ENCODE peak calls at places on chromosomes 2 and 18, in eight cellular contexts. W, S, E, K, J, V, F and X are unnamed samples.

GRCh38 chr18:76619342-76620315 is 124.6 kb upstream of the ZNF516 start:
- DNase-seq in W (no peak), S (peak; percentile 59), E (peak; percentile 95), K (no peak), J (peak; percentile 58), V (peak; percentile 75), F (peak; percentile 75), X (no peak)

GRCh38 chr18:22817844-22818243 is 115.3 kb upstream of the RBBP8 start:
- DNase-seq in W (no peak), S (no peak), E (no peak), K (no peak), J (peak; percentile 52), V (no peak), F (no peak), X (no peak)

GRCh38 chr2:140247451-140248205 is 1467.4 kb upstream of the NXPH2 start:
- DNase-seq in W (no peak), S (no peak), E (no peak), K (no peak), J (no peak), V (no peak), F (no peak), X (no peak)

GRCh38 chr2:43731211-43731610 is 42.6 kb upstream of the DYNC2LI1 start:
- DNase-seq in W (no peak), S (no peak), E (no peak), K (no peak), J (no peak), V (no peak), F (no peak), X (no peak)

GRCh38 chr2:71548589-71549485 is 95.5 kb downstream of the DYSF start:
- DNase-seq in W (peak; percentile 86), S (peak; percentile 65), E (peak; percentile 82), K (peak; percentile 81), J (peak; percentile 34), V (peak; percentile 72), F (peak; percentile 76), X (peak; percentile 88)

GRCh38 chr2:61350777-61351176 is 120.1 kb downstream of the USP34 start:
- DNase-seq in W (no peak), S (no peak), E (no peak), K (no peak), J (no peak), V (no peak), F (no peak), X (no peak)

GRCh38 chr2:54329482-54330225 is 73.6 kb upstream of the TSPYL6 start:
- DNase-seq in W (peak; percentile 12), S (no peak), E (no peak), K (no peak), J (peak; percentile 22), V (no peak), F (no peak), X (no peak)

GRCh38 chr18:37396981-37397720 is 168.4 kb downstream of the CELF4 start:
- DNase-seq in W (no peak), S (no peak), E (no peak), K (no peak), J (peak; percentile 7), V (no peak), F (no peak), X (no peak)

GRCh38 chr2:41994177-41994576 is 53.6 kb upstream of the PKDCC start:
- DNase-seq in W (no peak), S (no peak), E (no peak), K (no peak), J (peak; percentile 10), V (no peak), F (no peak), X (no peak)

GRCh38 chr18:63155169-63155852 is 164.3 kb downstream of the BCL2 start:
- DNase-seq in W (peak; percentile 39), S (no peak), E (peak; percentile 72), K (peak; percentile 85), J (no peak), V (peak; percentile 79), F (peak; percentile 62), X (peak; percentile 44)

GRCh38 chr2:111028720-111029119 is 92.0 kb upstream of the BCL2L11 start:
- DNase-seq in W (no peak), S (no peak), E (no peak), K (no peak), J (no peak), V (no peak), F (no peak), X (peak; percentile 16)

GRCh38 chr2:892892-893291 is 57.8 kb upstream of the SNTG2 start:
- DNase-seq in W (no peak), S (no peak), E (no peak), K (no peak), J (no peak), V (no peak), F (no peak), X (no peak)

GRCh38 chr2:167862787-167863186 is 384.6 kb downstream of the STK39 start:
- DNase-seq in W (no peak), S (no peak), E (no peak), K (no peak), J (peak; percentile 28), V (no peak), F (no peak), X (peak; percentile 11)

GRCh38 chr2:23164173-23164572 is 220.8 kb upstream of the KLHL29 start:
- DNase-seq in W (no peak), S (no peak), E (no peak), K (no peak), J (no peak), V (no peak), F (no peak), X (no peak)

GRCh38 chr18:2108581-2108980 is 462.7 kb downstream of the METTL4 start:
- DNase-seq in W (no peak), S (no peak), E (no peak), K (no peak), J (no peak), V (no peak), F (no peak), X (no peak)

GRCh38 chr2:16678964-16679363 is 13.3 kb upstream of the CYRIA start:
- DNase-seq in W (no peak), S (no peak), E (no peak), K (no peak), J (no peak), V (no peak), F (no peak), X (no peak)

GRCh38 chr2:178128836-178129630 is 16.8 kb downstream of the RBM45 start:
- DNase-seq in W (no peak), S (no peak), E (no peak), K (no peak), J (peak; percentile 32), V (no peak), F (no peak), X (no peak)

DNA sequence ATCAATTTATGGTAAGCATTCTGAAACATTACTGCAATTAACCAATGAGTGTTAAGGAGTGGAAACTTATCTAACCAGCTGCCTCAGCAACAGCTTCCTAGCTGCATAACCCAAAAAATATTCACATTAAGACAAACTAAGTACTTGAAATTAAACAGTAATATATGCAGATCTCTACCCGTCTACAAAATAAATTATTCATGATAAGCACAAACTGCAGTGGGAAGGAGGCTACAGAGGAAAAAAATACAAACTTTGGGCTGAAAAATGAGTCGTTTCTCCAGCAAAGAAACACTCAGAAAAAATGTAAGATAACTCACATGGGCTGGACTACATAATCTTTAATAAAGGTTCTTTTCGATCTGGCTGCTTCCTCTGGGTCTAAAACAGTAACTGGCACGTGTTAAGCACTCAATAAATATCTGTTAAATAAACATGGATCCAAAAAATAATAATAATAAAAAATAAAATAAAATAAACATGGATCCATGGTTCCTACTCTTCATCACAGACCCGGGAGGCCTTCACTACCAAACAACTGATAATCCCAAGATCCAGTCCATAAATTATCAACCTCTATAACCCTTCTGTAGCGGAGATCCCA is 1.2 kb downstream of the NBAS start:
- DNase-seq in W (peak; percentile 29), S (no peak), E (no peak), K (no peak), J (no peak), V (no peak), F (no peak), X (no peak)
- TF ChIP-seq POLR2A in W (no peak), S (no peak), E (no peak), K (no peak), J (no peak), V (no peak), F (no peak), X (no peak)

DNA sequence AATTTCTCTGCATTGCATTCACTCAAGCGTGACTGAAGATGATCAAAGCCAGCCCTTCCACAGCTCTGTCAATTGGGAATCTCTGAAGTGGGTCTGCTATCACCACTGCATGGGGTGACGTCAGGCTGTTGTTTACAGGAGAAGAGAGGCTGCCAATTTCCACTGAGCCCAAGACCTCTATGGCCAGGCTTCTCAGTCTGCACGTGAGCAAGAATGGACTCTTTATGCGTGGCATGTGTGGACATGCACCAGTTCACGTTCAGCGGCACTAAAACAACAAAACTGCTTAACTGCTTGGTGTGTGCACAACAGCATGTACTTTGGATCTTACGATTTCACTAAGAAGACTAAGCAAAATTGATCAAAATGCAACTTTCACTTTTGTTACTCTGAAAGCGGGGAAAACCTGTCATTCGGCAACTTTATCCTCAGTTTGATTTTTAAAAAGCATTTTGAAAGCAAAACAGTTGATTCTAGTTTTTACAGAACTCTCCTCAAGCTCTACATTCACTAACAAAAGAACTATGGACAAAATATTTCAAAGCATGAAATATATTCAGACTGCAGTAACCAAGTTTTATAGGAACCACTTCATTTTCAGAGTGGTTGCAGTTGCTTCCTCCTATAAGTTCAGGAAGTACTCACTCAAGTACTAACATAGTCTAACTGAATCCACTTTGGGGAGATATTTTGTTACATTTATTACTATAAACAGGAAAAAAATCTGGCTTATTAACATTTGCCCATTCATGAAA is 77.0 kb upstream of the SERTAD2 start:
- DNase-seq in W (no peak), S (peak; percentile 64), E (peak; percentile 77), K (peak; percentile 55), J (peak; percentile 90), V (peak; percentile 82), F (no peak), X (peak; percentile 18)
- TF ChIP-seq POLR2A in W (no peak), S (peak; percentile 39), E (no peak), K (no peak), J (no peak), V (peak; percentile 63), F (peak; percentile 58), X (no peak)

GRCh38 chr2:46984642-46985476 is 69.3 kb upstream of the MCFD2 start:
- DNase-seq in W (peak; percentile 90), S (peak; percentile 55), E (peak; percentile 87), K (no peak), J (peak; percentile 97), V (peak; percentile 40), F (no peak), X (peak; percentile 96)
- TF ChIP-seq POLR2A in W (no peak), S (no peak), E (no peak), K (no peak), J (peak; percentile 50), V (no peak), F (peak; percentile 34), X (no peak)

DNA sequence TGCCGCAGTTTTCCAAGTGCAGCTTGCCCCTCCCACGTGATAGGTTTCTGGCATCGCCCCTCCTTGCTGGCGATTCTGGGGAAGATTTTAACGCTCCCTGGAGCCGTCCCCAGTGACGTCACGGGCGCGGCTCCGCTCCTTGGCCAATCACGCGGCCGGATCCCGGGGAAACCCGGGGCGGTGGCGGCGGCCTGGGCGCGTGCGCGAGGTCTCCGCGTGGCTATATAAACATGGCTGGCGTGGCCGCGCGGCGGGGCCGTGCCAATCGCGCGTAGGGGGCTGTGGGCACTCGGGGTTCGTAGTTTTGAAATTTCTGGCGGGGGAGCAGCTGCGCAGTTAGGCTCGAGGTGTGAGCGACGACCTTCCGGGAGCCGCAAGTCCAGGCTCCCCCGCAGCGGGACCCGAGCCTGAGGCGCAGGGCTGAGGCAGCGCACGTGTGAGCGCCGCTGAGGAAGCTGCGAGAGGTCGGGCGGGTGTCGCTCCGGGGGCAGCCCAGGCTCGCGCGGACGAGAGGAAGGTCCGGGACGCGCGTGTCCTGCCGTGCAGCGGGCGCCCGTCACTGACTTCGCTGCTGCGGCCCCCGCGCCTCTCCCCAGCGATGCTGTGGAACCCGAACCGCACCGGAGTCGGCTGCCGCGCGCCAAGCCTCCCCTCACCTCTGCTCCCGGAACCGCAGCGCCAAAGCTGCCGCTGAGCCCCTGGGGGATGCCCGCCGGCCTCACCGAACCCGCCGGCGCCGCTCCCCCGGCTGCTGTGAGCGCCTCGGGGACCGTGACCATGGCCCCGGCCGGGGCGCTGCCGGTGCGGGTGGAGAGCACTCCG is at the start of gene TAF4B:
- DNase-seq in W (peak; percentile 66), S (peak; percentile 93), E (peak; percentile 97), K (peak; percentile 92), J (peak; percentile 83), V (peak; percentile 90), F (peak; percentile 99), X (peak; percentile 74)
- TF ChIP-seq POLR2A in W (peak; percentile 52), S (peak; percentile 85), E (peak; percentile 17), K (no peak), J (no peak), V (peak; percentile 88), F (peak; percentile 76), X (no peak)